ENCODE peak calls at places on chromosomes 1 and 21, in eight cellular contexts. One of them, this sample, is unnamed.

GRCh38 chr21:38861989-38862683 is 56.4 kb downstream of the ETS2 start:
- DNase-seq in T-helper 17 cell: no peak
- DNase-seq in heart right ventricle: no peak
- DNase-seq in T47D: no peak
- DNase-seq in stimulated activated CD8-positive, alpha-beta memory T cell treated with anti-CD3 and anti-CD28 coated beads, Interleukin-15, amount 100 ng/mL, for 24 hours: no peak
- DNase-seq in NAMALWA: peak; percentile 94
- DNase-seq in HFFc6: no peak
- DNase-seq in left cardiac atrium: no peak
- DNase-seq in this sample: no peak

GRCh38 chr1:171219751-171220385 is 28.4 kb upstream of the FMO1 start:
- DNase-seq in left cardiac atrium: no peak
- DNase-seq in T47D: no peak
- DNase-seq in heart right ventricle: no peak
- DNase-seq in stimulated activated CD8-positive, alpha-beta memory T cell treated with anti-CD3 and anti-CD28 coated beads, Interleukin-15, amount 100 ng/mL, for 24 hours: no peak
- DNase-seq in T-helper 17 cell: no peak
- DNase-seq in HFFc6: peak; percentile 82
- DNase-seq in NAMALWA: no peak
- DNase-seq in this sample: no peak

GRCh38 chr1:21539933-21540332 is 30.7 kb downstream of the ALPL start:
- DNase-seq in T-helper 17 cell: no peak
- DNase-seq in heart right ventricle: peak; percentile 64
- DNase-seq in T47D: no peak
- DNase-seq in NAMALWA: peak; percentile 18
- DNase-seq in stimulated activated CD8-positive, alpha-beta memory T cell treated with anti-CD3 and anti-CD28 coated beads, Interleukin-15, amount 100 ng/mL, for 24 hours: no peak
- DNase-seq in left cardiac atrium: peak; percentile 74
- DNase-seq in HFFc6: no peak
- DNase-seq in this sample: no peak

GRCh38 chr1:167273027-167273800 is 52.5 kb downstream of the POU2F1 start:
- DNase-seq in T47D: no peak
- DNase-seq in left cardiac atrium: no peak
- DNase-seq in stimulated activated CD8-positive, alpha-beta memory T cell treated with anti-CD3 and anti-CD28 coated beads, Interleukin-15, amount 100 ng/mL, for 24 hours: no peak
- DNase-seq in NAMALWA: no peak
- DNase-seq in heart right ventricle: peak; percentile 8
- DNase-seq in T-helper 17 cell: no peak
- DNase-seq in HFFc6: no peak
- DNase-seq in this sample: no peak

GRCh38 chr1:218361298-218362065 is 16.3 kb downstream of the TGFB2 start:
- DNase-seq in heart right ventricle: no peak
- DNase-seq in T-helper 17 cell: no peak
- DNase-seq in left cardiac atrium: no peak
- DNase-seq in HFFc6: peak; percentile 38
- DNase-seq in stimulated activated CD8-positive, alpha-beta memory T cell treated with anti-CD3 and anti-CD28 coated beads, Interleukin-15, amount 100 ng/mL, for 24 hours: no peak
- DNase-seq in NAMALWA: peak; percentile 34
- DNase-seq in T47D: no peak
- DNase-seq in this sample: no peak

GRCh38 chr1:231844986-231845502 is 218.5 kb downstream of the DISC1 start:
- DNase-seq in T47D: no peak
- DNase-seq in heart right ventricle: no peak
- DNase-seq in stimulated activated CD8-positive, alpha-beta memory T cell treated with anti-CD3 and anti-CD28 coated beads, Interleukin-15, amount 100 ng/mL, for 24 hours: no peak
- DNase-seq in left cardiac atrium: no peak
- DNase-seq in NAMALWA: no peak
- DNase-seq in T-helper 17 cell: no peak
- DNase-seq in HFFc6: no peak
- DNase-seq in this sample: peak; percentile 71

GRCh38 chr1:43976045-43976444 is 1.3 kb downstream of the ATP6V0B start:
- DNase-seq in left cardiac atrium: no peak
- DNase-seq in HFFc6: no peak
- DNase-seq in heart right ventricle: no peak
- DNase-seq in T-helper 17 cell: no peak
- DNase-seq in NAMALWA: peak; percentile 51
- DNase-seq in T47D: no peak
- DNase-seq in stimulated activated CD8-positive, alpha-beta memory T cell treated with anti-CD3 and anti-CD28 coated beads, Interleukin-15, amount 100 ng/mL, for 24 hours: no peak
- DNase-seq in this sample: no peak

GRCh38 chr1:118785246-118785645 is 202.9 kb downstream of the TBX15 start:
- DNase-seq in stimulated activated CD8-positive, alpha-beta memory T cell treated with anti-CD3 and anti-CD28 coated beads, Interleukin-15, amount 100 ng/mL, for 24 hours: no peak
- DNase-seq in NAMALWA: no peak
- DNase-seq in T-helper 17 cell: no peak
- DNase-seq in T47D: no peak
- DNase-seq in heart right ventricle: no peak
- DNase-seq in left cardiac atrium: no peak
- DNase-seq in HFFc6: no peak
- DNase-seq in this sample: peak; percentile 59

GRCh38 chr1:228906461-228906860 is 171.2 kb downstream of the RHOU start:
- DNase-seq in T47D: no peak
- DNase-seq in T-helper 17 cell: no peak
- DNase-seq in left cardiac atrium: no peak
- DNase-seq in heart right ventricle: no peak
- DNase-seq in stimulated activated CD8-positive, alpha-beta memory T cell treated with anti-CD3 and anti-CD28 coated beads, Interleukin-15, amount 100 ng/mL, for 24 hours: no peak
- DNase-seq in NAMALWA: no peak
- DNase-seq in HFFc6: no peak
- DNase-seq in this sample: no peak

GRCh38 chr1:53740621-53741105 is 1.7 kb upstream of the GLIS1 start:
- DNase-seq in T47D: no peak
- DNase-seq in left cardiac atrium: no peak
- DNase-seq in stimulated activated CD8-positive, alpha-beta memory T cell treated with anti-CD3 and anti-CD28 coated beads, Interleukin-15, amount 100 ng/mL, for 24 hours: no peak
- DNase-seq in T-helper 17 cell: no peak
- DNase-seq in NAMALWA: no peak
- DNase-seq in heart right ventricle: no peak
- DNase-seq in HFFc6: peak; percentile 64
- DNase-seq in this sample: no peak

GRCh38 chr1:24351918-24352637 is 32.9 kb downstream of the GRHL3 start:
- DNase-seq in T47D: no peak
- DNase-seq in left cardiac atrium: peak; percentile 45
- DNase-seq in NAMALWA: no peak
- DNase-seq in stimulated activated CD8-positive, alpha-beta memory T cell treated with anti-CD3 and anti-CD28 coated beads, Interleukin-15, amount 100 ng/mL, for 24 hours: no peak
- DNase-seq in HFFc6: peak; percentile 70
- DNase-seq in heart right ventricle: no peak
- DNase-seq in T-helper 17 cell: no peak
- DNase-seq in this sample: peak; percentile 17

GRCh38 chr1:236486315-236486714 is 37.5 kb upstream of the LGALS8 start:
- DNase-seq in T47D: no peak
- DNase-seq in T-helper 17 cell: no peak
- DNase-seq in HFFc6: no peak
- DNase-seq in left cardiac atrium: no peak
- DNase-seq in NAMALWA: no peak
- DNase-seq in stimulated activated CD8-positive, alpha-beta memory T cell treated with anti-CD3 and anti-CD28 coated beads, Interleukin-15, amount 100 ng/mL, for 24 hours: no peak
- DNase-seq in heart right ventricle: no peak
- DNase-seq in this sample: no peak

GRCh38 chr1:65069186-65069585 is 78.8 kb upstream of the AK4 start:
- DNase-seq in left cardiac atrium: no peak
- DNase-seq in T47D: no peak
- DNase-seq in HFFc6: no peak
- DNase-seq in stimulated activated CD8-positive, alpha-beta memory T cell treated with anti-CD3 and anti-CD28 coated beads, Interleukin-15, amount 100 ng/mL, for 24 hours: no peak
- DNase-seq in NAMALWA: peak; percentile 59
- DNase-seq in heart right ventricle: no peak
- DNase-seq in T-helper 17 cell: no peak
- DNase-seq in this sample: no peak

GRCh38 chr1:88061830-88062177 is 622.3 kb upstream of the PKN2 start:
- DNase-seq in NAMALWA: no peak
- DNase-seq in heart right ventricle: no peak
- DNase-seq in T-helper 17 cell: no peak
- DNase-seq in left cardiac atrium: no peak
- DNase-seq in HFFc6: no peak
- DNase-seq in T47D: no peak
- DNase-seq in stimulated activated CD8-positive, alpha-beta memory T cell treated with anti-CD3 and anti-CD28 coated beads, Interleukin-15, amount 100 ng/mL, for 24 hours: no peak
- DNase-seq in this sample: no peak

GRCh38 chr1:171218661-171219060 is 29.6 kb upstream of the FMO1 start:
- DNase-seq in HFFc6: no peak
- DNase-seq in T47D: no peak
- DNase-seq in NAMALWA: no peak
- DNase-seq in left cardiac atrium: no peak
- DNase-seq in heart right ventricle: no peak
- DNase-seq in T-helper 17 cell: no peak
- DNase-seq in stimulated activated CD8-positive, alpha-beta memory T cell treated with anti-CD3 and anti-CD28 coated beads, Interleukin-15, amount 100 ng/mL, for 24 hours: no peak
- DNase-seq in this sample: no peak

GRCh38 chr1:83961571-83962295 is 37.2 kb downstream of the TTLL7 start:
- DNase-seq in HFFc6: no peak
- DNase-seq in T47D: no peak
- DNase-seq in T-helper 17 cell: no peak
- DNase-seq in stimulated activated CD8-positive, alpha-beta memory T cell treated with anti-CD3 and anti-CD28 coated beads, Interleukin-15, amount 100 ng/mL, for 24 hours: no peak
- DNase-seq in NAMALWA: no peak
- DNase-seq in left cardiac atrium: no peak
- DNase-seq in heart right ventricle: no peak
- DNase-seq in this sample: no peak

GRCh38 chr1:224287714-224288113 is 42.3 kb downstream of the NVL start:
- DNase-seq in NAMALWA: no peak
- DNase-seq in HFFc6: no peak
- DNase-seq in T47D: no peak
- DNase-seq in heart right ventricle: no peak
- DNase-seq in left cardiac atrium: no peak
- DNase-seq in stimulated activated CD8-positive, alpha-beta memory T cell treated with anti-CD3 and anti-CD28 coated beads, Interleukin-15, amount 100 ng/mL, for 24 hours: no peak
- DNase-seq in T-helper 17 cell: no peak
- DNase-seq in this sample: no peak

GRCh38 chr21:45262616-45263015 is 25.1 kb downstream of the POFUT2 start:
- DNase-seq in stimulated activated CD8-positive, alpha-beta memory T cell treated with anti-CD3 and anti-CD28 coated beads, Interleukin-15, amount 100 ng/mL, for 24 hours: no peak
- DNase-seq in heart right ventricle: no peak
- DNase-seq in HFFc6: no peak
- DNase-seq in left cardiac atrium: no peak
- DNase-seq in T47D: no peak
- DNase-seq in NAMALWA: no peak
- DNase-seq in T-helper 17 cell: no peak
- DNase-seq in this sample: peak; percentile 43

GRCh38 chr1:93567255-93567918 is 114.2 kb downstream of the BCAR3 start:
- DNase-seq in HFFc6: peak; percentile 92
- DNase-seq in heart right ventricle: peak; percentile 31
- DNase-seq in T-helper 17 cell: no peak
- DNase-seq in NAMALWA: no peak
- DNase-seq in T47D: no peak
- DNase-seq in stimulated activated CD8-positive, alpha-beta memory T cell treated with anti-CD3 and anti-CD28 coated beads, Interleukin-15, amount 100 ng/mL, for 24 hours: no peak
- DNase-seq in left cardiac atrium: peak; percentile 73
- DNase-seq in this sample: peak; percentile 79

GRCh38 chr21:46000731-46001641 is 19.4 kb downstream of the COL6A1 start:
- DNase-seq in stimulated activated CD8-positive, alpha-beta memory T cell treated with anti-CD3 and anti-CD28 coated beads, Interleukin-15, amount 100 ng/mL, for 24 hours: no peak
- DNase-seq in T47D: no peak
- DNase-seq in NAMALWA: no peak
- DNase-seq in HFFc6: no peak
- DNase-seq in left cardiac atrium: peak; percentile 22
- DNase-seq in T-helper 17 cell: no peak
- DNase-seq in heart right ventricle: peak; percentile 4
- DNase-seq in this sample: peak; percentile 68

GRCh38 chr21:22806278-22806677 is 1808.1 kb downstream of the NCAM2 start:
- DNase-seq in stimulated activated CD8-positive, alpha-beta memory T cell treated with anti-CD3 and anti-CD28 coated beads, Interleukin-15, amount 100 ng/mL, for 24 hours: no peak
- DNase-seq in heart right ventricle: no peak
- DNase-seq in T-helper 17 cell: no peak
- DNase-seq in T47D: no peak
- DNase-seq in left cardiac atrium: no peak
- DNase-seq in HFFc6: no peak
- DNase-seq in NAMALWA: no peak
- DNase-seq in this sample: no peak

GRCh38 chr1:228986093-228986904 is 251.0 kb downstream of the RHOU start:
- DNase-seq in NAMALWA: no peak
- DNase-seq in HFFc6: no peak
- DNase-seq in left cardiac atrium: peak; percentile 73
- DNase-seq in stimulated activated CD8-positive, alpha-beta memory T cell treated with anti-CD3 and anti-CD28 coated beads, Interleukin-15, amount 100 ng/mL, for 24 hours: no peak
- DNase-seq in heart right ventricle: peak; percentile 61
- DNase-seq in T-helper 17 cell: no peak
- DNase-seq in T47D: no peak
- DNase-seq in this sample: no peak

GRCh38 chr21:25350056-25350455 is 257.2 kb downstream of the MRPL39 start:
- DNase-seq in T47D: no peak
- DNase-seq in HFFc6: peak; percentile 57
- DNase-seq in heart right ventricle: no peak
- DNase-seq in left cardiac atrium: no peak
- DNase-seq in T-helper 17 cell: no peak
- DNase-seq in NAMALWA: peak; percentile 46
- DNase-seq in stimulated activated CD8-positive, alpha-beta memory T cell treated with anti-CD3 and anti-CD28 coated beads, Interleukin-15, amount 100 ng/mL, for 24 hours: no peak
- DNase-seq in this sample: no peak

GRCh38 chr1:37474697-37475379 is 458 bp downstream of the ZC3H12A start:
- DNase-seq in T-helper 17 cell: no peak
- DNase-seq in left cardiac atrium: peak; percentile 46
- DNase-seq in NAMALWA: peak; percentile 42
- DNase-seq in heart right ventricle: no peak
- DNase-seq in T47D: no peak
- DNase-seq in HFFc6: peak; percentile 51
- DNase-seq in stimulated activated CD8-positive, alpha-beta memory T cell treated with anti-CD3 and anti-CD28 coated beads, Interleukin-15, amount 100 ng/mL, for 24 hours: no peak
- DNase-seq in this sample: peak; percentile 88

GRCh38 chr1:116997666-116998065 is 3.9 kb upstream of the CD101 start:
- DNase-seq in stimulated activated CD8-positive, alpha-beta memory T cell treated with anti-CD3 and anti-CD28 coated beads, Interleukin-15, amount 100 ng/mL, for 24 hours: no peak
- DNase-seq in T47D: no peak
- DNase-seq in NAMALWA: no peak
- DNase-seq in HFFc6: no peak
- DNase-seq in left cardiac atrium: no peak
- DNase-seq in heart right ventricle: no peak
- DNase-seq in T-helper 17 cell: no peak
- DNase-seq in this sample: no peak

GRCh38 chr1:35532497-35533226 is 24.5 kb downstream of the KIAA0319L start:
- DNase-seq in heart right ventricle: no peak
- DNase-seq in T47D: no peak
- DNase-seq in HFFc6: no peak
- DNase-seq in left cardiac atrium: no peak
- DNase-seq in NAMALWA: no peak
- DNase-seq in stimulated activated CD8-positive, alpha-beta memory T cell treated with anti-CD3 and anti-CD28 coated beads, Interleukin-15, amount 100 ng/mL, for 24 hours: no peak
- DNase-seq in T-helper 17 cell: no peak
- DNase-seq in this sample: no peak

GRCh38 chr1:43152866-43153265 is 19.2 kb downstream of the EBNA1BP2 start:
- DNase-seq in heart right ventricle: no peak
- DNase-seq in stimulated activated CD8-positive, alpha-beta memory T cell treated with anti-CD3 and anti-CD28 coated beads, Interleukin-15, amount 100 ng/mL, for 24 hours: no peak
- DNase-seq in HFFc6: no peak
- DNase-seq in left cardiac atrium: no peak
- DNase-seq in T-helper 17 cell: no peak
- DNase-seq in T47D: no peak
- DNase-seq in NAMALWA: no peak
- DNase-seq in this sample: no peak

GRCh38 chr1:155173478-155174333 is at the start of gene TRIM46:
- DNase-seq in T-helper 17 cell: peak; percentile 49
- DNase-seq in stimulated activated CD8-positive, alpha-beta memory T cell treated with anti-CD3 and anti-CD28 coated beads, Interleukin-15, amount 100 ng/mL, for 24 hours: no peak
- DNase-seq in T47D: peak; percentile 86
- DNase-seq in heart right ventricle: no peak
- DNase-seq in NAMALWA: peak; percentile 78
- DNase-seq in left cardiac atrium: no peak
- DNase-seq in HFFc6: peak; percentile 40
- DNase-seq in this sample: peak; percentile 85

GRCh38 chr21:15566692-15567091 is 163.1 kb upstream of the USP25 start:
- DNase-seq in T-helper 17 cell: no peak
- DNase-seq in T47D: no peak
- DNase-seq in stimulated activated CD8-positive, alpha-beta memory T cell treated with anti-CD3 and anti-CD28 coated beads, Interleukin-15, amount 100 ng/mL, for 24 hours: no peak
- DNase-seq in HFFc6: no peak
- DNase-seq in NAMALWA: no peak
- DNase-seq in left cardiac atrium: no peak
- DNase-seq in heart right ventricle: no peak
- DNase-seq in this sample: no peak

GRCh38 chr1:39190096-39190495 is 14.4 kb upstream of the MACF1 start:
- DNase-seq in NAMALWA: no peak
- DNase-seq in HFFc6: no peak
- DNase-seq in T47D: no peak
- DNase-seq in T-helper 17 cell: no peak
- DNase-seq in stimulated activated CD8-positive, alpha-beta memory T cell treated with anti-CD3 and anti-CD28 coated beads, Interleukin-15, amount 100 ng/mL, for 24 hours: no peak
- DNase-seq in heart right ventricle: no peak
- DNase-seq in left cardiac atrium: no peak
- DNase-seq in this sample: no peak

GRCh38 chr1:197920345-197921117 is 3.4 kb downstream of the LHX9 start:
- DNase-seq in heart right ventricle: no peak
- DNase-seq in stimulated activated CD8-positive, alpha-beta memory T cell treated with anti-CD3 and anti-CD28 coated beads, Interleukin-15, amount 100 ng/mL, for 24 hours: no peak
- DNase-seq in T47D: no peak
- DNase-seq in NAMALWA: no peak
- DNase-seq in HFFc6: no peak
- DNase-seq in T-helper 17 cell: no peak
- DNase-seq in left cardiac atrium: no peak
- DNase-seq in this sample: no peak

GRCh38 chr1:152029144-152029936 is 7.5 kb downstream of the S100A11 start:
- DNase-seq in T47D: no peak
- DNase-seq in NAMALWA: no peak
- DNase-seq in HFFc6: peak; percentile 11
- DNase-seq in stimulated activated CD8-positive, alpha-beta memory T cell treated with anti-CD3 and anti-CD28 coated beads, Interleukin-15, amount 100 ng/mL, for 24 hours: no peak
- DNase-seq in heart right ventricle: no peak
- DNase-seq in T-helper 17 cell: no peak
- DNase-seq in left cardiac atrium: no peak
- DNase-seq in this sample: no peak

This sample was measured in kidney.